ENCODE peak calls at places on chromosomes 3 and 15, in four cellular contexts. One of them, this sample, is unnamed.

GRCh38 chr15:89630260-89630659 is 25.0 kb downstream of the KIF7 start:
- DNase-seq in upper lobe of left lung: peak; percentile 48
- DNase-seq in heart right ventricle: no peak
- DNase-seq in thoracic aorta: no peak
- DNase-seq in this sample: no peak

GRCh38 chr15:88580532-88580931 is 34.1 kb upstream of the DET1 start:
- DNase-seq in upper lobe of left lung: no peak
- DNase-seq in heart right ventricle: no peak
- DNase-seq in thoracic aorta: no peak
- DNase-seq in this sample: no peak

GRCh38 chr3:168803536-168803935 is 707.8 kb upstream of the GOLIM4 start:
- DNase-seq in upper lobe of left lung: no peak
- DNase-seq in heart right ventricle: no peak
- DNase-seq in thoracic aorta: no peak
- DNase-seq in this sample: no peak

GRCh38 chr15:28885630-28886430 is at the start of gene APBA2:
- DNase-seq in upper lobe of left lung: peak; percentile 88
- DNase-seq in heart right ventricle: no peak
- DNase-seq in thoracic aorta: no peak
- DNase-seq in this sample: no peak

GRCh38 chr3:62049033-62049432 is 324.3 kb downstream of the FEZF2 start:
- DNase-seq in upper lobe of left lung: no peak
- DNase-seq in heart right ventricle: no peak
- DNase-seq in thoracic aorta: no peak
- DNase-seq in this sample: no peak

GRCh38 chr3:142098974-142099373 is 50.4 kb downstream of the TFDP2 start:
- DNase-seq in upper lobe of left lung: no peak
- DNase-seq in heart right ventricle: no peak
- DNase-seq in thoracic aorta: no peak
- DNase-seq in this sample: no peak

GRCh38 chr15:80121546-80121945 is 31.3 kb upstream of the FAH start:
- DNase-seq in upper lobe of left lung: no peak
- DNase-seq in heart right ventricle: no peak
- DNase-seq in thoracic aorta: no peak
- DNase-seq in this sample: no peak

GRCh38 chr3:174859109-174859735 is at the start of gene NAALADL2:
- DNase-seq in upper lobe of left lung: no peak
- DNase-seq in heart right ventricle: no peak
- DNase-seq in thoracic aorta: no peak
- DNase-seq in this sample: no peak

GRCh38 chr15:78072080-78072892 is 5.2 kb downstream of the TBC1D2B start:
- DNase-seq in upper lobe of left lung: no peak
- DNase-seq in heart right ventricle: no peak
- DNase-seq in thoracic aorta: no peak
- DNase-seq in this sample: no peak

GRCh38 chr3:136818191-136818850 is 605 bp upstream of the SLC35G2 start:
- DNase-seq in upper lobe of left lung: no peak
- DNase-seq in heart right ventricle: peak; percentile 78
- DNase-seq in thoracic aorta: peak; percentile 3
- DNase-seq in this sample: peak; percentile 72

GRCh38 chr3:9503283-9503682 is 50.3 kb downstream of the LHFPL4 start:
- DNase-seq in upper lobe of left lung: no peak
- DNase-seq in heart right ventricle: peak; percentile 38
- DNase-seq in thoracic aorta: no peak
- DNase-seq in this sample: peak; percentile 86

GRCh38 chr3:105166893-105167292 is 199.8 kb upstream of the ALCAM start:
- DNase-seq in upper lobe of left lung: no peak
- DNase-seq in heart right ventricle: no peak
- DNase-seq in thoracic aorta: no peak
- DNase-seq in this sample: no peak

GRCh38 chr15:43509002-43509922 is 8.1 kb upstream of the MAP1A start:
- DNase-seq in upper lobe of left lung: no peak
- DNase-seq in heart right ventricle: no peak
- DNase-seq in thoracic aorta: no peak
- DNase-seq in this sample: peak; percentile 82

GRCh38 chr3:196322-197153 is at the start of gene CHL1:
- DNase-seq in upper lobe of left lung: peak; percentile 85
- DNase-seq in heart right ventricle: no peak
- DNase-seq in thoracic aorta: no peak
- DNase-seq in this sample: peak; percentile 83

GRCh38 chr3:4744405-4745239 is 234.6 kb upstream of the BHLHE40 start:
- DNase-seq in upper lobe of left lung: no peak
- DNase-seq in heart right ventricle: no peak
- DNase-seq in thoracic aorta: no peak
- DNase-seq in this sample: no peak

GRCh38 chr3:125055165-125055912 is 458 bp downstream of the HEG1 start:
- DNase-seq in upper lobe of left lung: no peak
- DNase-seq in heart right ventricle: no peak
- DNase-seq in thoracic aorta: no peak
- DNase-seq in this sample: peak; percentile 83

GRCh38 chr3:127288921-127289645 is 1.2 kb upstream of the PRR20G start:
- DNase-seq in upper lobe of left lung: no peak
- DNase-seq in heart right ventricle: no peak
- DNase-seq in thoracic aorta: no peak
- DNase-seq in this sample: no peak

GRCh38 chr3:134672571-134672970 is 21.7 kb upstream of the KY start:
- DNase-seq in upper lobe of left lung: no peak
- DNase-seq in heart right ventricle: no peak
- DNase-seq in thoracic aorta: no peak
- DNase-seq in this sample: no peak

GRCh38 chr3:107208100-107208499 is 169.1 kb upstream of the CCDC54 start:
- DNase-seq in upper lobe of left lung: no peak
- DNase-seq in heart right ventricle: peak; percentile 81
- DNase-seq in thoracic aorta: no peak
- DNase-seq in this sample: peak; percentile 18

GRCh38 chr3:155744626-155745324 is at the start of gene PLCH1:
- DNase-seq in upper lobe of left lung: peak; percentile 85
- DNase-seq in heart right ventricle: peak; percentile 56
- DNase-seq in thoracic aorta: no peak
- DNase-seq in this sample: peak; percentile 44

GRCh38 chr3:15502616-15503015 is 18.9 kb downstream of the COLQ start:
- DNase-seq in upper lobe of left lung: no peak
- DNase-seq in heart right ventricle: no peak
- DNase-seq in thoracic aorta: no peak
- DNase-seq in this sample: no peak

GRCh38 chr3:101724329-101725191 is at the start of gene CEP97:
- DNase-seq in upper lobe of left lung: peak; percentile 96
- DNase-seq in heart right ventricle: peak; percentile 91
- DNase-seq in thoracic aorta: peak; percentile 88
- DNase-seq in this sample: peak; percentile 93

GRCh38 chr15:98643104-98643503 is 5.2 kb upstream of the IGF1R start:
- DNase-seq in upper lobe of left lung: no peak
- DNase-seq in heart right ventricle: no peak
- DNase-seq in thoracic aorta: no peak
- DNase-seq in this sample: no peak

GRCh38 chr3:129001101-129001816 is at the start of gene EFCC1:
- DNase-seq in upper lobe of left lung: peak; percentile 91
- DNase-seq in heart right ventricle: peak; percentile 87
- DNase-seq in thoracic aorta: no peak
- DNase-seq in this sample: peak; percentile 93

GRCh38 chr3:164897335-164897734 is 181.0 kb downstream of the SI start:
- DNase-seq in upper lobe of left lung: no peak
- DNase-seq in heart right ventricle: no peak
- DNase-seq in thoracic aorta: no peak
- DNase-seq in this sample: no peak

GRCh38 chr3:69568458-69568857 is 170.8 kb upstream of the MITF start:
- DNase-seq in upper lobe of left lung: no peak
- DNase-seq in heart right ventricle: no peak
- DNase-seq in thoracic aorta: no peak
- DNase-seq in this sample: no peak

GRCh38 chr15:50251638-50252182 is 13.8 kb downstream of the HDC start:
- DNase-seq in upper lobe of left lung: no peak
- DNase-seq in heart right ventricle: no peak
- DNase-seq in thoracic aorta: no peak
- DNase-seq in this sample: no peak

GRCh38 chr3:155416500-155417118 is 123.1 kb upstream of the STRIT1 start:
- DNase-seq in upper lobe of left lung: no peak
- DNase-seq in heart right ventricle: no peak
- DNase-seq in thoracic aorta: no peak
- DNase-seq in this sample: no peak

GRCh38 chr3:106945435-106945834 is 431.8 kb upstream of the CCDC54 start:
- DNase-seq in upper lobe of left lung: no peak
- DNase-seq in heart right ventricle: no peak
- DNase-seq in thoracic aorta: no peak
- DNase-seq in this sample: no peak

GRCh38 chr3:62493116-62493801 is 119.9 kb upstream of the FEZF2 start:
- DNase-seq in upper lobe of left lung: no peak
- DNase-seq in heart right ventricle: no peak
- DNase-seq in thoracic aorta: no peak
- DNase-seq in this sample: no peak

GRCh38 chr3:37114251-37115145 is 59.9 kb downstream of the LRRFIP2 start:
- DNase-seq in upper lobe of left lung: no peak
- DNase-seq in heart right ventricle: no peak
- DNase-seq in thoracic aorta: no peak
- DNase-seq in this sample: no peak

GRCh38 chr3:101518421-101518871 is 5.4 kb upstream of the SENP7 start:
- DNase-seq in upper lobe of left lung: no peak
- DNase-seq in heart right ventricle: no peak
- DNase-seq in thoracic aorta: no peak
- DNase-seq in this sample: no peak

GRCh38 chr3:176262071-176262470 is 935.2 kb downstream of the TBL1XR1 start:
- DNase-seq in upper lobe of left lung: no peak
- DNase-seq in heart right ventricle: no peak
- DNase-seq in thoracic aorta: no peak
- DNase-seq in this sample: no peak

DNA sequence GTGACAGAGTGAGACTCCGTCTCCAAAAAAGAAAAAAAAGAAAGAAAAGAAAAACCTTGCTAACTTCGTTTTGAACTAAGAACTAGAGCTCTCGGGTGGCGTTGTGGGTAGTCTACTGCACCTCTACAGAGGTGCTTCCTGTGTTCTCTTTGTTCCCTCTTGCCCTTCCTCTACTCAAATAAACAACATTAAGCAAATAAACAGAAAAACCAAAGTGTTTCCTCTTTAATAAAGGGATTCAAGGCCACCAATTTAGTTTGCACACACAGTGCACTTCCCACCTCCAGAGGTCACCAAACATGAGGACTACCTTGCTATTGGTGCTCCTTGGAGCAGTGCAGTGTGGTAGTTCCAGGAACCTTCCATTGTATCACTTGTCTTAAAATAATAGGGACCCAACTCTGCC is 354.2 kb upstream of the TBL1XR1 start:
- DNase-seq in upper lobe of left lung: no peak
- DNase-seq in heart right ventricle: no peak
- DNase-seq in thoracic aorta: no peak
- DNase-seq in this sample: no peak
- H3K27ac ChIP-seq in upper lobe of left lung: no peak overlapping the region
- H3K27ac ChIP-seq in heart right ventricle: no peak overlapping the region
- H3K27ac ChIP-seq in thoracic aorta: no peak overlapping the region
- H3K27ac ChIP-seq in this sample: no peak overlapping the region

DNA sequence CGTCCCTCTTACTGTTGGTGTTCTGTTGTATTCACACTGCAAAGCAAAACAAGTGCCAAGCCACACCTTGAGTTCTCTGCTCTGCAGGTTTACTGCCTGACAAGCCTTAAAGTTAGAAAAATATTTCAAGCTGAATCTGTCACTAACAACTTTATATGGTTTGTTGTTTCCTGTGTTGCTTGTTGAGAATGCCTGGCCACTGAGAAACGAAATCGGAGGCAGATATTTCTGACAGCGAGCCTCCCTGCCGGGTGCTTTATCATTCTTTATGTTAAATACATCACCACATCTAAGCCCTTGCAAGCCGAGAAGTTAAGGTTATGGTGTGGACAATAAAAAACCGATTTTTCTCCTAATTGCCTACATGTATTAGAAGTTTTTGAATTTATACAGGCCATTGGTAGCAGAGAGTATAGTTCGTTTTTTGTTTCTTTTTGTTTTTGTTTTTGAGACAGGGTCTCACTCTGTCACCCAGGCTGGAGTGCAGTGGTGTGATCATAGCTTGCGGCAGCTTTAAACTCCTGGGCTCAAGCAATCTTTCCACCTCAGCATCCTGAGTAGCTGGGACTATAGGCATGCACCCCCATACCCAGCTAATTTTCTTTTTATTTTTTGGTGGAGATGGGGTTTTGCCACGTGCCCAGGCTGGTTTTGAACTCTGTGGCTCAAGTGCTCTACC is 188.4 kb upstream of the ICE2 start:
- DNase-seq in upper lobe of left lung: no peak
- DNase-seq in heart right ventricle: no peak
- DNase-seq in thoracic aorta: no peak
- DNase-seq in this sample: no peak
- H3K4me1 ChIP-seq in upper lobe of left lung: no peaks in the 10 kb centered on the region
- H3K4me1 ChIP-seq in heart right ventricle: no peaks in the 10 kb centered on the region
- H3K4me1 ChIP-seq in thoracic aorta: no peaks in the 10 kb centered on the region
- H3K4me1 ChIP-seq in this sample: no peaks in the 10 kb centered on the region

GRCh38 chr3:146507331-146508120 is 36.9 kb downstream of the PLSCR1 start:
- DNase-seq in upper lobe of left lung: no peak
- DNase-seq in heart right ventricle: no peak
- DNase-seq in thoracic aorta: no peak
- DNase-seq in this sample: no peak
- H3K27ac ChIP-seq in upper lobe of left lung: no peak overlapping the region
- H3K27ac ChIP-seq in heart right ventricle: peak overlapping the region; percentile 61
- H3K27ac ChIP-seq in thoracic aorta: peak overlapping the region; percentile 0
- H3K27ac ChIP-seq in this sample: peak overlapping the region; percentile 51

GRCh38 chr15:34865531-34865930 is 70.2 kb upstream of the ACTC1 start:
- DNase-seq in upper lobe of left lung: no peak
- DNase-seq in heart right ventricle: no peak
- DNase-seq in thoracic aorta: no peak
- DNase-seq in this sample: no peak
- H3K4me1 ChIP-seq in upper lobe of left lung: no peaks in the 10 kb centered on the region
- H3K4me1 ChIP-seq in heart right ventricle: no peaks in the 10 kb centered on the region
- H3K4me1 ChIP-seq in thoracic aorta: no peaks in the 10 kb centered on the region
- H3K4me1 ChIP-seq in this sample: no peaks in the 10 kb centered on the region

DNA sequence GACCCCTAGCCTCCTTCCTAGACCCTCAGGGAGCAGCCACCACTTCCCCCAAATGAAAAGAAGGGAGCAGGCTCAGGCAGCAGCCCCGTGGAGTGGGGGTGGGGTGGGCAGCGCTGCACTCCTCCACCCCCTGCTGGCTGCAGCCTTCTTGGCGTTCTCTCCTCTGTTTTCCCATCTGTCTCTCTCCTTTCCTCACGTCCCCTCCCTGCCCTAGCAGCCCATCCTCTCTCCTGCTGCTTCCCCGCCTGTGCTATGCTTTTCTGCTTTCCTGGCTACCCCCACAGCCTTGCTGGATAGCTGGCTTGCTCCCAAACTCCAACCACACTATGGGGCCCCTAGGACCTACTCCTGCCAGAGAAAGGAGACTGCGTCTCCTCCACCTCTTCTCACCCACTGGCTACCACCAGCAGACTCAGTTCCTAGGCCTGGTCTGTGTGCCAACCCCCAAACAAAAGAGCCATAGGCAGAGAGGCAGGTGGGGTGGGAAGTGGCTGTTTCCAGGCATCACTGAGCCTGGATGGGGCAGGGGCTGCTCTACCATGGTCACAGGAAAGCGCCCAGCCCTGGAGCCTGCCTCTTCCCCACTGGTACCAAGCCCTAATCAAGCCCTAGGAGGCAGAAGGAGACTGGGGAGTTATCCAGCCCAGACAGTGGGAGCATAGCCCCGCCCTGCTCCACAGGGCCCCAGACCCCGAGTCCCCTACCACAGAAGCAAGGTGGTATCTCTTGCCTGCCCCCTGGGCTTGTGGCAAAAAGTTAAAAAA is 3.4 kb upstream of the DISP2 start:
- DNase-seq in upper lobe of left lung: no peak
- DNase-seq in heart right ventricle: no peak
- DNase-seq in thoracic aorta: no peak
- DNase-seq in this sample: peak; percentile 65
- H3K27ac ChIP-seq in upper lobe of left lung: no peak overlapping the region
- H3K27ac ChIP-seq in heart right ventricle: no peak overlapping the region
- H3K27ac ChIP-seq in thoracic aorta: no peak overlapping the region
- H3K27ac ChIP-seq in this sample: no peak overlapping the region